ENCODE peak calls at places on chromosomes 1 and 21, in four cellular contexts. K is fibroblast of pulmonary artery; O is CD8-positive, alpha-beta T cell; Y is lower lobe of right lung. B is an unnamed sample.

GRCh38 chr1:25257176-25257575 is 9.9 kb upstream of the RSRP1 start:
- DNase-seq in K (no peak), O (no peak), Y (no peak), B (peak)

GRCh38 chr1:175968486-175969182 is 225.2 kb upstream of the TNR start:
- DNase-seq in K (no peak), O (no peak), Y (no peak), B (no peak)

GRCh38 chr1:209652873-209653401 is 712 bp upstream of the LAMB3 start:
- DNase-seq in K (peak), O (no peak), Y (peak), B (peak)

GRCh38 chr1:183871568-183871967 is 66.6 kb downstream of the RGL1 start:
- DNase-seq in K (peak), O (no peak), Y (no peak), B (no peak)

GRCh38 chr1:51301152-51301843 is 29.1 kb downstream of the TTC39A start:
- DNase-seq in K (no peak), O (no peak), Y (no peak), B (no peak)

GRCh38 chr1:88333301-88333700 is 350.8 kb upstream of the PKN2 start:
- DNase-seq in K (no peak), O (no peak), Y (no peak), B (no peak)

GRCh38 chr1:96473791-96474452 is 247.7 kb upstream of the PTBP2 start:
- DNase-seq in K (peak), O (no peak), Y (no peak), B (peak)

GRCh38 chr1:197868751-197869501 is 33.5 kb upstream of the C1orf53 start:
- DNase-seq in K (peak), O (peak), Y (no peak), B (peak)

GRCh38 chr1:67484492-67484891 is 54.3 kb upstream of the SERBP1 start:
- DNase-seq in K (peak), O (no peak), Y (no peak), B (no peak)

GRCh38 chr1:110508038-110508437 is 10.9 kb downstream of the KCNA10 start:
- DNase-seq in K (peak), O (no peak), Y (peak), B (peak)

GRCh38 chr1:174159253-174160108 is at the start of gene RABGAP1L:
- DNase-seq in K (peak), O (peak), Y (peak), B (peak)

GRCh38 chr1:61253912-61254628 is 171.7 kb downstream of the NFIA start:
- DNase-seq in K (peak), O (no peak), Y (no peak), B (no peak)

GRCh38 chr1:37561794-37562132 is 5.0 kb downstream of the DNALI1 start:
- DNase-seq in K (peak), O (peak), Y (no peak), B (peak)

GRCh38 chr1:38121231-38121680 is 74.7 kb upstream of the POU3F1 start:
- DNase-seq in K (no peak), O (no peak), Y (no peak), B (no peak)

GRCh38 chr1:201791775-201792166 is 37.2 kb upstream of the IPO9 start:
- DNase-seq in K (peak), O (no peak), Y (no peak), B (peak)

GRCh38 chr1:201760516-201760915 is 68.4 kb upstream of the IPO9 start:
- DNase-seq in K (peak), O (no peak), Y (no peak), B (no peak)

GRCh38 chr21:15706686-15707085 is 23.1 kb upstream of the USP25 start:
- DNase-seq in K (peak), O (no peak), Y (no peak), B (peak)

DNA sequence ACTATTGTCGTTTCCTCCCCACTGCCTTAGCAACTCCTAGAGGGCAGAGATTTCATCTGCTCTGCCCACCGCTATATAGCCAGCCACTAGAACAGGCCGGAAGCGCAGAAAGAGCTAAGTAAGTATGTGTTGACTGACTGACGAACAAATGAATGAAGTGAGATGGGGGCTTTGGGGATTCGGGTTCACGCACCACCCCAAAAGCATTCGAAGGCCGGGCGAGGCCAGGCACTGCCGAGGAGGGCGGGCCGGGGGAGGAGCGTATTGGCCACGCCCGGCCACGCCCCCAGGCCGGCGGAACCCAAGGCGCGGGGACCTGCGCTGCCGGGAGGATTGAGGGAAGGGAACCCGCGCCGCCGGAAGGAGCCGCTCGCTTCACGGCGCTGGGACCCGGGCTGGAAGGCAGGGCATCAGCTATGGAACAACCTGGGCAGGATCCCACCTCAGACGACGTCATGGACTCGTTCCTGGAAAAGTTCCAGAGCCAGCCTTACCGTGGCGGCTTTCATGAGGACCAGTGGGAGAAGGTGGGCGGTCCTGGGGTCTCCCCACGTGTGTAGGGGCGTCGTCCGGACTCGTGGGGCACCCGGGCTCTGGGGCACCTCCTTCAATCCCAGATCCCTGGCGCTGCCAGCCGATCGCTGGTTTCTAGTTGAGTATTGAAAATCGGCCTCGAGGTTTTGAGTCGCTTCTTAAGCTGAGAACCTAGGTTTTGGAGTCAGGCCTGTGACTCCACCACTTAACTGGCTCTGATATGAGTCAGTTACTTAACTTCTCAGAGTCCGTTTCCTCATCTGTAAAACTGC is at the start of gene TTC4:
- DNase-seq in K (peak), O (peak), Y (peak), B (peak)
- TF ChIP-seq CTCF in K (no peak), O (no peak), Y (no peak), B (no peak)

DNA sequence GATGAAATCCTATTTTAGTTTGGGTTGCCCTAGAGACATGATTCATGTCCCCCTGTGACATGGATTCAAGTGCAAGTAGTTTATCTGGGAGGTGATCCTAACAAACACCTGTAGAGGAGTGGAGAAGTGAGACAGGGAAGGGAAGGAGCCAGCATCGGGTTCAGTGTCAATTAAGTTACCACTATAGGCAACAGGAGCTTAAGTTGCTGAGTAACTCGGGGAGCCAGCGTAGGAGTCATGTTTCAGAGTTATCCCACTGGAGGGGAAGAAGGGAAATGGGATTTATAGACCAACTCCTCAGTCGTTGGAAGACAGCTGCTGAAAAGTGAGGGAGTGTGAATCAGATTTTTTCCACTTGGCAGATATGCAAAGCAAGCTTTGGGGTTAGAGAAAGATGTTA is 54.9 kb downstream of the SLC30A7 start:
- DNase-seq in K (peak), O (no peak), Y (no peak), B (peak)
- H3K4me3 ChIP-seq in K (no peak), O (no peak), Y (no peak), B (no peak)

GRCh38 chr1:9295884-9296283 is 3.2 kb downstream of the SPSB1 start:
- DNase-seq in K (no peak), O (no peak), Y (no peak), B (no peak)
- TF ChIP-seq CTCF in K (no peak), O (no peak), Y (no peak), B (no peak)

DNA sequence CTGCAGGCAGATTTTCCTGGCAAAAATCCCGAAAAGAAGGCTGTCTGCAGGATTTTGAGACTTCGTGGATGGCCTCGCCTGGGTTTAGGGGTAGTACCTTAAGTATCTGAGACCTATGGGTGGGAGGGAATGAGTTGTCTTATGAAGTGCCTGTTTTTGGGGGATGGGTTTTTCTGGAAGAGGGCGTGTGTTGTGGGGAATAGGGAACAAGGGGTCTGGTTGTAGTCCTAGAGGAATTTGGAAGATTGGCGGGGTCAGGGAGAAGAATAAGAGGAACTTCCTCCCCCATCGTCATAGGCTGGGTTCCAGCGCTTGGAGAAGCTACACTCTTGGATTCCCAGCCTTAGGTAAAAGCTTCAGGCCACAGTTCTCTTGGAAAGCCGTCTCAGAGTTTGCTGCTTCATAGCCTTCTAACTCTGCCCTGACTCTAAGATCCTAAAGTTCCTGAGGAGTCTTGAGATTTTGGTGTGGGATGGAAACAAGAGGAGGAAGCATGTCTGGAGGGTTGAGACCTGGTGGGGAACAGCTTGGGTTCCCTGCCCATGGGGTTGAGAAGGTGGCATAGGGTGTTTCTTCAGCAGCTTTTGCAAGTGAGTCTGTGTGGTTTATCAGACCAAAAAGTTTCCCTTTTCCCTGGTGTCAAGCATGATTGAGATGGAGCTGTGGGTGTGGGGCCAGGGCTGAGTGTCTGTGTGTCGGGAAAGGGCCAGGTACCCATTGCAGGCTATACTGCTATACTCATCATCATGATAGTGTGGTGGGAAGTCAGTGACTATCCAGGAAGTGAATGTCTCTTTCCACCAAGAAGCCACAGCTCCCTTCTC is 1.8 kb downstream of the VANGL2 start:
- DNase-seq in K (peak), O (no peak), Y (no peak), B (no peak)
- H3K4me3 ChIP-seq in K (peak), O (no peak), Y (peak), B (peak)

GRCh38 chr1:105467549-105467948 is 1588.9 kb upstream of the PRMT6 start:
- DNase-seq in K (no peak), O (no peak), Y (no peak), B (no peak)

GRCh38 chr1:105459759-105460158 is 1596.7 kb upstream of the PRMT6 start:
- DNase-seq in K (no peak), O (no peak), Y (no peak), B (no peak)

DNA sequence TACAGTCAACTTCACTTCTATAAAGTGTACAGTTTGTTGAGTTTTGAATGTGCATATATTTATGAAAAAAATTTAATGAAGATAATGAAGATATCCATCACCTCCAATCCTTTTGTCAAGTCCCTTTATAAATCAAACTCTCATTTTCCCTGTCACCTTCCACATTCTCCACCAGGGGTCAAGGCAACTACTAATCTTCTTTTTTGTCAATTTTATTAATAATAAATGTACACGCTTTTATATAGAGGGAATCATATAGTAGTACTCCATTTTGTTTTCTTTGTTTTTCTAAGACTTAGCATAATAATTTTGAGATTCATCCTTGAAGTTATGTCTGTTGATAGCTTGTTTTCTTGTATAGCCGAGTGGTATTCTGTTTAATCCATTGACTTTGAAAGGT is 1594.2 kb upstream of the PRMT6 start:
- DNase-seq in K (no peak), O (no peak), Y (no peak), B (no peak)
- TF ChIP-seq CTCF in K (no peak), O (no peak), Y (no peak), B (no peak)

DNA sequence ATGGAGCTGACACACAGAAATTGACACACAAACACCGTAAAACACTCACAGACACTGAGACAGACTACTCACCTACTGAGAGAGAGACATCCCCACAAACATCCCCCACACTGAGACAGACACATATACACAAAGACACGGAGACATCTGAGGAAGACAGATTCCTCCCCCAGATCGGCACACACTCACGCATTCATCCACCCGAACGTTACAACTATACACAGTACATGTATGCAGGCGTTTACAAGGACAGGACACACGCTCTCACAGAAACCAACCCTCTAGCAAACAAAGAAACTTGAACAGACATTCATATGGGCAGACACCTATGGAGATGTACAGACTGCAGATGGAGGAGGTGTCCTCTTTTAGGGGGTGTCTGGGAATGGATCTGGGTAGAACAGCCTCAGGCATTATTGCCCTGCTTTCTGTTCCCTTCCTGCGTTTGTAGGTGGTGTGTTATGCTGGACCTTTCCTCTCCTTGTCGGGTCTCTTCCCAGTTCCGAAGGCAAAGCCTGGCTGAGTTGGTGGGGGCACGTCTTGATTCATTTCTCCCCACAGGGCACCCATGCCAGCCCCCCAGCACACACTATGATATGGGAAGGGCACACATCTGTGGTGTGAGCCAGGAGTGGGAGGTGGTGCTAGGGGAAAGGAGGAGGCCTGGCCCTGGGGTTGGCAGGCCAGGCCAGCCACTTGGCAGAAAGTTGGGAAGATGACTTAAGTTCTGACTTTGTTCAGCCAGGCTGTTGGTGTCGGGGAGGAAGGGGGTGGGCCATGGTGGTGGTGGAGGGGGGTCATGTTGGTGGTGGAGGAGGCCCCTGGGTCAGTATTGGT is 1.5 kb downstream of the KIRREL1 start:
- DNase-seq in K (peak), O (no peak), Y (no peak), B (peak)
- H3K4me3 ChIP-seq in K (peak), O (no peak), Y (peak), B (peak)

GRCh38 chr1:241311056-241311746 is 45.8 kb downstream of the RGS7 start:
- DNase-seq in K (no peak), O (no peak), Y (no peak), B (no peak)

GRCh38 chr1:241310451-241310850 is 46.6 kb downstream of the RGS7 start:
- DNase-seq in K (peak), O (no peak), Y (no peak), B (peak)

GRCh38 chr1:241306125-241306790 is 50.7 kb downstream of the RGS7 start:
- DNase-seq in K (no peak), O (no peak), Y (no peak), B (no peak)
- TF ChIP-seq CTCF in K (no peak), O (no peak), Y (no peak), B (no peak)

GRCh38 chr1:56326056-56326455 is 253.3 kb downstream of the PLPP3 start:
- DNase-seq in K (peak), O (no peak), Y (no peak), B (no peak)
- H3K4me3 ChIP-seq in K (no peak), O (no peak), Y (no peak), B (no peak)

B was measured in epithelial cell of esophagus.